ENCODE peak calls at places on chromosomes 13 and 19, in four cellular contexts. M is adipocyte, J is iPS DF 6.9, Y is cardiac muscle cell. G is an unnamed sample. For H3K9me3, the result is how much of the 10 kb centered on the place peaks cover.

GRCh38 chr19:33098023-33098652 is 17.2 kb downstream of the GPATCH1 start:
- DNase-seq in M (no peak), J (no peak), Y (no peak), G (no peak)

GRCh38 chr19:33728141-33728540 is 68.5 kb upstream of the KCTD15 start:
- DNase-seq in M (no peak), J (no peak), Y (no peak), G (no peak)

GRCh38 chr19:50906217-50906616 is 5.0 kb downstream of the KLK4 start:
- DNase-seq in M (peak), J (peak), Y (peak), G (no peak)

GRCh38 chr13:37667631-37668161 is 69.1 kb upstream of the POSTN start:
- DNase-seq in M (peak), J (no peak), Y (no peak), G (no peak)

GRCh38 chr19:3065675-3066357 is 3.5 kb upstream of the TLE5 start:
- DNase-seq in M (no peak), J (no peak), Y (no peak), G (no peak)

GRCh38 chr13:51682691-51683090 is 98.4 kb downstream of the WDFY2 start:
- DNase-seq in M (no peak), J (no peak), Y (no peak), G (no peak)

GRCh38 chr13:61406275-61406674 is 9.4 kb downstream of the PCDH20 start:
- DNase-seq in M (no peak), J (no peak), Y (no peak), G (no peak)

GRCh38 chr13:71864094-71864980 is 2.7 kb downstream of the DACH1 start:
- DNase-seq in M (peak), J (no peak), Y (peak), G (no peak)

GRCh38 chr19:50178859-50179537 is 15.9 kb upstream of the IZUMO2 start:
- DNase-seq in M (no peak), J (no peak), Y (no peak), G (no peak)

GRCh38 chr13:40613192-40613818 is 53.1 kb downstream of the FOXO1 start:
- DNase-seq in M (no peak), J (no peak), Y (peak), G (peak)

GRCh38 chr19:44644391-44645016 is 794 bp downstream of the PVR start:
- DNase-seq in M (peak), J (no peak), Y (peak), G (no peak)

GRCh38 chr13:40776681-40777165 is 5.7 kb upstream of the MRPS31 start:
- DNase-seq in M (peak), J (no peak), Y (no peak), G (peak)

GRCh38 chr19:4228765-4229178 is 551 bp upstream of the EBI3 start:
- DNase-seq in M (no peak), J (no peak), Y (no peak), G (no peak)

GRCh38 chr13:36059366-36059765 is 71.8 kb downstream of the DCLK1 start:
- DNase-seq in M (no peak), J (no peak), Y (no peak), G (no peak)

GRCh38 chr13:66313408-66313807 is 916.7 kb downstream of the PCDH9 start:
- DNase-seq in M (peak), J (no peak), Y (no peak), G (no peak)

GRCh38 chr13:113666951-113667701 is at the start of gene GRK1:
- DNase-seq in M (no peak), J (no peak), Y (no peak), G (no peak)

GRCh38 chr19:4913996-4914735 is 4.9 kb downstream of the UHRF1 start:
- DNase-seq in M (peak), J (no peak), Y (no peak), G (peak)

GRCh38 chr13:111667757-111668156 is 347.3 kb downstream of the TEX29 start:
- DNase-seq in M (no peak), J (no peak), Y (no peak), G (no peak)

GRCh38 chr13:25453966-25454365 is 82.2 kb downstream of the ATP8A2 start:
- DNase-seq in M (no peak), J (no peak), Y (no peak), G (no peak)

GRCh38 chr13:99179460-99179859 is 21.2 kb upstream of the UBAC2 start:
- DNase-seq in M (no peak), J (no peak), Y (no peak), G (no peak)

GRCh38 chr13:87674143-87674772 is 3.1 kb downstream of the SLITRK5 start:
- DNase-seq in M (no peak), J (no peak), Y (peak), G (no peak)

GRCh38 chr13:88154001-88154400 is 482.8 kb downstream of the SLITRK5 start:
- DNase-seq in M (no peak), J (no peak), Y (no peak), G (no peak)

GRCh38 chr19:8304841-8305621 is 3.1 kb downstream of the CD320 start:
- DNase-seq in M (no peak), J (no peak), Y (no peak), G (no peak)

GRCh38 chr13:113474179-113474578 is 16.3 kb downstream of the DCUN1D2 start:
- DNase-seq in M (peak), J (no peak), Y (no peak), G (no peak)

GRCh38 chr13:74554581-74555290 is 420.5 kb upstream of the KLF12 start:
- DNase-seq in M (no peak), J (no peak), Y (no peak), G (no peak)

GRCh38 chr13:100735494-100735893 is 60.9 kb upstream of the TMTC4 start:
- DNase-seq in M (no peak), J (no peak), Y (no peak), G (no peak)

GRCh38 chr19:19747357-19748220 is 14.7 kb upstream of the ZNF14 start:
- DNase-seq in M (no peak), J (no peak), Y (no peak), G (no peak)

GRCh38 chr19:22605275-22606211 is 28.6 kb upstream of the ZNF492 start:
- DNase-seq in M (no peak), J (no peak), Y (no peak), G (no peak)

GRCh38 chr19:22603518-22604440 is 30.3 kb upstream of the ZNF492 start:
- DNase-seq in M (no peak), J (no peak), Y (no peak), G (no peak)

GRCh38 chr19:22602631-22603272 is 31.4 kb upstream of the ZNF492 start:
- DNase-seq in M (no peak), J (no peak), Y (no peak), G (no peak)

GRCh38 chr19:22606212-22606553 is 27.9 kb upstream of the ZNF492 start:
- DNase-seq in M (no peak), J (no peak), Y (no peak), G (no peak)

GRCh38 chr19:22604571-22605274 is 29.4 kb upstream of the ZNF492 start:
- DNase-seq in M (no peak), J (no peak), Y (no peak), G (no peak)
- H3K9me3 ChIP-seq in M (under half), J (under half), Y (under half), G (under half)

DNA sequence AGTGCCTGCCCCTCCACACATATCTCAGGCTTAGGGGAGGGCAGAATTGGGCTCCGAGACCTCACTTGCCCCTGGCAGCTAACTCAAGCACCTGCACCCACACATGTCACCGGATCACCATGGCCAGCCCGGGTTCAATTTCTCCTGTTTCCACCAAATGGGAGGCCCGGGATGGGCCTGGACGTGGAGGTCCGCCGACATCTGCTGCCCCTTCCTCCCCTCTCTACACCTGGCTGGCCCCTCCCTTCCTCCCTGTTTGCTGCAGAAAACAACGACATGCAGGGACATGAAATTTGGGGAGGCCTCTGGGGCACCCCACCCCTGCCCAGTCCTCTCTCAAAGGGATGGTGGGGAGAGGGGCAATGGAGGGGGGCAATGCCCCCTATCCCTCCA is 1.3 kb downstream of the PRKD2 start:
- DNase-seq in M (no peak), J (no peak), Y (no peak), G (no peak)
- H3K4me3 ChIP-seq in M (peak), J (peak), Y (peak), G (peak)

GRCh38 chr19:12580180-12580694 is 29.0 kb upstream of the ZNF564 start:
- DNase-seq in M (peak), J (no peak), Y (no peak), G (no peak)
- H3K9me3 ChIP-seq in M (under half), J (under half), Y (under half), G (under half)

GRCh38 chr13:62960723-62961122 is 1545.1 kb upstream of the PCDH20 start:
- DNase-seq in M (no peak), J (no peak), Y (no peak), G (no peak)

GRCh38 chr13:62964522-62964921 is 1548.9 kb upstream of the PCDH20 start:
- DNase-seq in M (no peak), J (no peak), Y (no peak), G (no peak)
- H3K4me3 ChIP-seq in M (no peak), J (no peak), Y (no peak), G (no peak)

GRCh38 chr19:34773555-34773864 is 495 bp upstream of the ZNF599 start:
- DNase-seq in M (no peak), J (no peak), Y (no peak), G (no peak)

GRCh38 chr19:34772697-34773554 is at the start of gene ZNF599:
- DNase-seq in M (peak), J (peak), Y (peak), G (peak)

GRCh38 chr19:34766386-34766785 is 6.6 kb downstream of the ZNF599 start:
- DNase-seq in M (no peak), J (no peak), Y (no peak), G (no peak)

GRCh38 chr19:34767967-34768366 is 5.0 kb downstream of the ZNF599 start:
- DNase-seq in M (no peak), J (no peak), Y (no peak), G (no peak)
- H3K9me3 ChIP-seq in M (half or more), J (under half), Y (under half), G (under half)

DNA sequence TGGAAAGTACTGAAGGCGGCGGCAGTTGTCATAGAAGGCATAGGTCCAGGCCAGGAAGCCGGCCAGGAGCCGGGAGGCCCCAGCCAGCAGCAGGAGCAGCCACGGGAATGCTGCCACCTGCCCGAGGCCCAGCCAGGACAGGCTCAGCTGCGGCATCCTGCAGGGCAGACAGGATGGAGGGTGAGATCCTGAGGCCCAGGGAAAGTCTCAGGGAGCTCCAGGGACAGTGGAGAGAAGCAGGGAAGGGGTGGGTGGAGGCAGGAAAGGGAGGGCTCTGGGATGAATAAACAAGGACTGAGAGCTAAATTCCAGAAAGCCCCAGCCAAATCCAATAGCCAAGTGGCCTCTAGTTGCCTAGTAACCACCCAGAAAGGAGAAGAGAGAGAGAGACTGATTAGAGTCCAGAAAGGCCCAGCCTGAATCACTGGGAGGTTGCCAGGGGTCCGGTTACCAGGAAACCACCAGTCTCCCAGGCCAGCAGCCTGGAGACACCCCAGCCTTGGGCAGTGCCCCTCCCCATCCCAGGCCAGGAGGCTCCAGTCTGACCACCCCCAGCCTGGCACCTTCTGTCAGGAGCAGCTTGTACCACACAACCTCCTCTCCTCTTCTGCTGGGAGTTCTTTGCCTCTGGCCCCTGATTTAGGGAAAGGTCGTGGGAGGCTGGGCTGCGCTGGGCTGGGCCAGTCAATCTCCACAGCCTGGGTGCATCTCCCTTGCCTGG is 7.5 kb upstream of the OR10H5 start:
- DNase-seq in M (peak), J (no peak), Y (no peak), G (no peak)
- H3K4me3 ChIP-seq in M (no peak), J (no peak), Y (no peak), G (no peak)

G was measured in CD4-positive, CD25-positive, alpha-beta regulatory T cell.